ENCODE peak calls at places on chromosomes 13 and 19, in eight cellular contexts. I is A549; Y is RWPE1; F is tibial nerve; V is cardiac muscle cell; K is DND-41; O is IMR-90; Q is effector memory CD4-positive, alpha-beta T cell. L is an unnamed sample.

GRCh38 chr19:461664-462551 is 1.1 kb upstream of the SHC2 start:
- DNase-seq in I (no peak), Y (peak), F (no peak), V (peak), K (no peak), O (no peak), Q (no peak), L (no peak)

GRCh38 chr13:43528992-43529391 is 257.8 kb downstream of the ENOX1 start:
- DNase-seq in I (no peak), Y (no peak), F (no peak), V (no peak), K (peak), O (no peak), Q (no peak), L (no peak)

GRCh38 chr13:95553271-95553588 is 710 bp downstream of the CLDN10 start:
- DNase-seq in I (no peak), Y (no peak), F (no peak), V (no peak), K (no peak), O (no peak), Q (no peak), L (no peak)

GRCh38 chr19:879711-880438 is 13.1 kb downstream of the MED16 start:
- DNase-seq in I (no peak), Y (no peak), F (no peak), V (no peak), K (no peak), O (no peak), Q (no peak), L (no peak)

GRCh38 chr13:111046590-111047141 is 68.4 kb upstream of the ARHGEF7 start:
- DNase-seq in I (no peak), Y (no peak), F (no peak), V (no peak), K (no peak), O (peak), Q (no peak), L (no peak)

GRCh38 chr19:33048806-33049676 is 15.6 kb downstream of the RHPN2 start:
- DNase-seq in I (no peak), Y (peak), F (no peak), V (peak), K (no peak), O (peak), Q (no peak), L (no peak)

GRCh38 chr13:40352385-40352778 is 314.1 kb downstream of the FOXO1 start:
- DNase-seq in I (no peak), Y (no peak), F (peak), V (no peak), K (no peak), O (no peak), Q (no peak), L (no peak)

GRCh38 chr19:4052114-4052992 is 14.3 kb downstream of the ZBTB7A start:
- DNase-seq in I (no peak), Y (peak), F (no peak), V (no peak), K (no peak), O (peak), Q (no peak), L (peak)

GRCh38 chr13:20573636-20574035 is 6.7 kb downstream of the IFT88 start:
- DNase-seq in I (no peak), Y (no peak), F (no peak), V (no peak), K (no peak), O (no peak), Q (no peak), L (no peak)

GRCh38 chr13:110319774-110320509 is 12.9 kb downstream of the COL4A2 start:
- DNase-seq in I (peak), Y (peak), F (no peak), V (no peak), K (peak), O (peak), Q (no peak), L (no peak)

GRCh38 chr19:14023404-14024235 is 4.3 kb upstream of the RLN3 start:
- DNase-seq in I (peak), Y (peak), F (no peak), V (peak), K (no peak), O (peak), Q (no peak), L (no peak)

GRCh38 chr13:40770609-40770933 is 419 bp downstream of the MRPS31 start:
- DNase-seq in I (no peak), Y (no peak), F (no peak), V (no peak), K (no peak), O (no peak), Q (no peak), L (no peak)

GRCh38 chr19:18202759-18203407 is 959 bp downstream of the RAB3A start:
- DNase-seq in I (no peak), Y (no peak), F (no peak), V (peak), K (no peak), O (no peak), Q (no peak), L (no peak)

GRCh38 chr19:38917921-38918491 is 6.0 kb upstream of the CCER2 start:
- DNase-seq in I (peak), Y (peak), F (no peak), V (peak), K (no peak), O (no peak), Q (no peak), L (no peak)

GRCh38 chr13:50208826-50209335 is 193.6 kb downstream of the KCNRG start:
- DNase-seq in I (peak), Y (no peak), F (peak), V (peak), K (peak), O (peak), Q (no peak), L (no peak)

GRCh38 chr13:25816239-25816638 is 235.6 kb downstream of the SHISA2 start:
- DNase-seq in I (no peak), Y (no peak), F (no peak), V (no peak), K (no peak), O (no peak), Q (no peak), L (no peak)

GRCh38 chr13:45954861-45955595 is 97.5 kb downstream of the ZC3H13 start:
- DNase-seq in I (no peak), Y (no peak), F (no peak), V (no peak), K (no peak), O (no peak), Q (no peak), L (no peak)

GRCh38 chr13:47215741-47216140 is 318.9 kb upstream of the HTR2A start:
- DNase-seq in I (no peak), Y (peak), F (no peak), V (no peak), K (no peak), O (peak), Q (no peak), L (peak)

GRCh38 chr19:36821758-36822157 is 16.4 kb downstream of the ZNF790 start:
- DNase-seq in I (no peak), Y (no peak), F (no peak), V (no peak), K (no peak), O (no peak), Q (no peak), L (no peak)

GRCh38 chr13:27583645-27584044 is 36.7 kb downstream of the LNX2 start:
- DNase-seq in I (no peak), Y (no peak), F (no peak), V (no peak), K (peak), O (no peak), Q (no peak), L (no peak)
- H3K27ac ChIP-seq in I (no peak), Y (no peak), F (no peak), V (no peak), K (peak), O (no peak), Q (no peak), L (no peak)

DNA sequence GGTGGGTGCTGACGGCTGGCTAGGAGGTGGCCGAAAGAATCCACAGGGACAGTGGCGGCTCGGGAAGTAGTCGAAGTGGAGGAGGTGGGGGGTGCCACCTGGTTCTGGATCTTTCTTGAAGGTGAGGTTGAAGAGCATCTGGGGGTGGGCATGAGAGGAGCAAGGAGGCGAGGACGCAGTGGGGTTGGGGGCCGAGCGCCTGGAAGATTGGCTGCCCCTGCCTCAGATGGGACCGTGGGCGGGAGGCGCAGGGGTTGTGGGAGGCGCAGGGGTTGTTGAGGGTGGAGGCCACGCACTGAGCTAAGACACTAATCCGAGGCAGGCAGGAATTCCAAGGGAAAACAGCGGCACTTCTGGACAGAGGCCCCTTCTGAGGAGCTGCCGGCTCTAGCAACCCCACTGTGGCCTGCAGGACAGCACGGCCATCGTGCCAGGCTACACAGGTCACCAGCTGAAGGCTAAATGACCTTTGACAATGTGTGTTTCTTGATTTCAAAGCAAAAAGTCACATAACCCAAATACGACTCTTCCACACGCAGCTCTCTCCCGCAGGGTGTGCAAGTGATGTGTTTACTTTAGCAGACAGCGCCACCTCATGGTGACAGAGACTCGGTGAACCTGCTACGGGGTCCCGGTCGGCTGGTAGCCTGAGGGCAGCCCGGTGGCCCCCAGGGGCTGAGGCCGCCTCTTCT is 44.1 kb upstream of the RANBP3 start:
- DNase-seq in I (peak), Y (peak), F (peak), V (peak), K (peak), O (peak), Q (peak), L (no peak)
- H3K27ac ChIP-seq in I (no peak), Y (peak), F (no peak), V (no peak), K (no peak), O (no peak), Q (no peak), L (no peak)

DNA sequence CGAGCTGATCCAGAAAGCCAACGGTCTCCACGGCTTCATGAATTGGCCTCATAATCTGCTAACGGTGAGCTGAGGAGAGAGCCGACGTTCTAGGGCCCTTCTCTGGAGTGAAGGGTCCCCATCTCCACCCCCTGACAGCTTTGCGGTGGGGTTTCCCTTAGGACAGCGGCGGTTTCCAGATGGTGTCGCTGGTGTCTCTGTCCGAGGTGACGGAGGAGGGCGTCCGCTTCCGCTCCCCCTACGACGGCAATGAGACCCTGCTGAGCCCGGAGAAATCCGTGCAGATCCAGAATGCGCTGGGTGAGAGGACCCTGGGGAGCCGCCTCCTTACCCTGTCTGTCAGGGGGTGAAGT is 692 bp downstream of the QTRT1 start:
- DNase-seq in I (no peak), Y (no peak), F (no peak), V (peak), K (peak), O (no peak), Q (no peak), L (no peak)
- H3K27ac ChIP-seq in I (peak), Y (peak), F (no peak), V (peak), K (peak), O (peak), Q (no peak), L (peak)

GRCh38 chr19:7197169-7197759 is 97.0 kb downstream of the INSR start:
- DNase-seq in I (peak), Y (peak), F (peak), V (peak), K (peak), O (peak), Q (peak), L (peak)
- H3K27ac ChIP-seq in I (peak), Y (peak), F (peak), V (peak), K (peak), O (peak), Q (peak), L (no peak)